ENCODE peak calls at places on chromosomes 6 and 20, in eight cellular contexts. Z is cardiac muscle cell, Y is epithelial cell of esophagus, G is mucosa of descending colon, S is chondrocyte, I is IMR-90, D is progenitor cell of endocrine pancreas, X is ovary. U is an unnamed sample.
A peak's percentile ranks its signal among the peaks of the same experiment; 100 is the strongest.

GRCh38 chr6:109717971-109718370 is 26.9 kb downstream of the FIG4 start:
- DNase-seq in Z (no peak), Y (no peak), G (no peak), S (no peak), I (no peak), D (no peak), X (no peak), U (no peak)

GRCh38 chr20:1622450-1622849 is 2.6 kb upstream of the SIRPB1 start:
- DNase-seq in Z (no peak), Y (no peak), G (no peak), S (no peak), I (no peak), D (no peak), X (no peak), U (no peak)

GRCh38 chr20:48298424-48298823 is 513.1 kb upstream of the SULF2 start:
- DNase-seq in Z (no peak), Y (no peak), G (no peak), S (no peak), I (no peak), D (no peak), X (no peak), U (no peak)

GRCh38 chr6:7047966-7048365 is 59.8 kb upstream of the RREB1 start:
- DNase-seq in Z (no peak), Y (peak; percentile 24), G (no peak), S (no peak), I (peak; percentile 41), D (no peak), X (no peak), U (no peak)

GRCh38 chr20:57397004-57397692 is 6.0 kb downstream of the RBM38 start:
- DNase-seq in Z (no peak), Y (no peak), G (peak; percentile 33), S (peak; percentile 73), I (no peak), D (no peak), X (no peak), U (no peak)

GRCh38 chr20:51512645-51513044 is 29.9 kb downstream of the NFATC2 start:
- DNase-seq in Z (peak; percentile 62), Y (no peak), G (no peak), S (no peak), I (no peak), D (no peak), X (no peak), U (no peak)

GRCh38 chr20:42192321-42192720 is 574.1 kb upstream of the CHD6 start:
- DNase-seq in Z (no peak), Y (no peak), G (no peak), S (no peak), I (no peak), D (no peak), X (no peak), U (no peak)

GRCh38 chr6:170404036-170404435 is 97.5 kb downstream of the FAM120B start:
- DNase-seq in Z (no peak), Y (no peak), G (no peak), S (no peak), I (no peak), D (no peak), X (no peak), U (no peak)

GRCh38 chr6:53300656-53301551 is 47.8 kb downstream of the ELOVL5 start:
- DNase-seq in Z (peak; percentile 15), Y (no peak), G (no peak), S (no peak), I (no peak), D (no peak), X (no peak), U (no peak)

GRCh38 chr20:57996936-57997629 is 231.4 kb downstream of the ANKRD60 start:
- DNase-seq in Z (no peak), Y (peak; percentile 52), G (no peak), S (no peak), I (no peak), D (no peak), X (no peak), U (no peak)

GRCh38 chr20:23362392-23363256 is 642 bp downstream of the GZF1 start:
- DNase-seq in Z (peak; percentile 76), Y (peak; percentile 14), G (no peak), S (no peak), I (peak; percentile 28), D (no peak), X (no peak), U (no peak)

GRCh38 chr6:3389390-3390167 is 67.3 kb downstream of the SLC22A23 start:
- DNase-seq in Z (no peak), Y (peak; percentile 51), G (no peak), S (no peak), I (peak; percentile 16), D (no peak), X (no peak), U (no peak)

GRCh38 chr6:155694429-155694795 is 238.8 kb upstream of the NOX3 start:
- DNase-seq in Z (no peak), Y (no peak), G (no peak), S (no peak), I (no peak), D (no peak), X (no peak), U (no peak)

DNA sequence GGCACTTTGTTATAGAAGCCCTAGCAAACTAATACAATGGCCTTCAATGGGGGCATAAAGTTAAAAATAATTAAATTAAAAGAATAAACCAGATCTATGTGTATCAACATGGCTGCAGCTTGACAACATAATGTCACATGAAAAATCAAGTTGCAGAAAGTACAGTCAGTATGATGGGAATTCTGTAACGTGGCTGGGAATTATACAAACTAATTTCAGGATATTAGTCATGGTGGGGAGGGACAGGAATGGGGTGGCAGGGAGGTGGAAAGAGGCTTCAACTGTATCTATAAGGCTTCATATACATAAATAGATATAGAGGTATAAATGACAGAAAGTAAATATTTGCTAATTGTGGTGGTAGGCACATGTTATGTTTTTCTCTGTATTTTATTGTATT is 107.1 kb downstream of the UNC5CL start:
- DNase-seq in Z (no peak), Y (peak; percentile 68), G (no peak), S (no peak), I (peak; percentile 78), D (no peak), X (no peak), U (no peak)
- TF ChIP-seq CTCF in Z (no peak), Y (no peak), G (no peak), S (no peak), I (no peak), D (no peak), X (no peak), U (no peak)

DNA sequence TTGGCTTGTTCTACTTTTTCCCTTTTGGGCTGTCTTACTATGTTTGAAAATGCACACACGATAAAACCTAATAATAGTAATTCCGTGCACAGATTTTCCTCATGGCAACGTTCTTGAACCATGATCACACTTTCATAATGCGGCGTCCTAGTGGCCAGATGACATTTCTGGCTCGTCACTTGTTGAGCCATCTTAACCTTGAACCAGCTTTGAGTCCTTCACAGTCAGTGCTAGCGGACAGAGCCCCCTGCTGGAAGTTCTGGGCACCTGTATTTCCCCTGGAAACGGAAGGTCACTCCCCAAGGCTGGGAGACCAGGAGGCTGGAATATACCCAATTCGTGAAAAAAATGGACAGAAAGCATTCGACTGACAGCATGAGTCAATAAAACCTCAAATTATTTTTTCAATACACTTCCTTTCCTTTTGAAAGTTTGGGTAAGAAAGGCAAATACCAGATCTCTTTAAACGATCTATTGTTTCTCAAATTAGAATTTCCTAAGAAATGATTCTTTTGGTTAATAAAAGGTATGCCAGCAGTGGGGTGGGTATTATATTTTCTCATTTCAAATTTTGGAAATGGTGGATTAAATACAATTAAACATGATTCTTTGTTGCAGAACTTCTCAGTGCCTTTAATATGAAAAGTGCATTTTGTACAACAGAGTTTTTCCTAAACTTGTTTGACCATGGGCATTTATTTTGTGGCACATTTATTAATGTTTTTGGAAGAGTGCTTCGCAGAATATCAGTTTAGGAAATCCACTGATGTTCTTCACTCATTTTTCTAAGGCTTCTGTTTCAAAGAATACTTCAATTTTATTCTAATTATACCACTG is 542.3 kb downstream of the QKI start:
- DNase-seq in Z (peak; percentile 89), Y (peak; percentile 72), G (peak; percentile 72), S (no peak), I (peak; percentile 78), D (peak; percentile 48), X (peak; percentile 51), U (peak; percentile 66)
- TF ChIP-seq CTCF in Z (peak; percentile 94), Y (peak; percentile 97), G (peak; percentile 59), S (peak; percentile 92), I (peak; percentile 90), D (peak; percentile 85), X (no peak), U (peak; percentile 87)

DNA sequence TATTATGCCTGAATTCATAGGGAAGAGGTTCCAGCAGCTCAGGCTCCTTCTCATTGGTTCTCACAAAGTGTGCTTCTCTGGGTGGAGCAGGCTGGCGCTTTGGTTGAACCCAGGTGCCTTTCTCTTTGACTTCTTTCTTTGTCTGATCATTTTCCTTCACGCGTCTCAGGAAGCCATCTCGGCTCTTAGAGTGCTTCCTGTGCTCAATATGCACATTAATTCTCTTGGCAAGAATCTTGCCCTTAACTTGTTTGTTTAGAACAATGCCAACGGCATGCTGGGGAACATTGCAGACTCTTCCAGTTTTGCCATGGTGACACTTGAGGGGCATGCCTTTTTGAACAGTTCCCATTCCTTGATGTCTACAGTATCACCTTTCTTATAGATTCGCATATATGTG is 44.3 kb upstream of the RNF24 start:
- DNase-seq in Z (no peak), Y (no peak), G (no peak), S (no peak), I (no peak), D (no peak), X (no peak), U (no peak)
- TF ChIP-seq CTCF in Z (no peak), Y (no peak), G (no peak), S (no peak), I (no peak), D (no peak), X (no peak), U (no peak)

GRCh38 chr20:17921774-17922173 is 46.8 kb downstream of the SNX5 start:
- DNase-seq in Z (no peak), Y (no peak), G (no peak), S (no peak), I (no peak), D (no peak), X (no peak), U (no peak)

GRCh38 chr20:17928633-17929311 is 39.8 kb downstream of the SNX5 start:
- DNase-seq in Z (no peak), Y (no peak), G (peak; percentile 80), S (no peak), I (no peak), D (no peak), X (no peak), U (no peak)

GRCh38 chr20:17925940-17926300 is 42.7 kb downstream of the SNX5 start:
- DNase-seq in Z (no peak), Y (no peak), G (no peak), S (no peak), I (no peak), D (no peak), X (no peak), U (no peak)

GRCh38 chr20:17928211-17928611 is 40.4 kb downstream of the SNX5 start:
- DNase-seq in Z (no peak), Y (no peak), G (no peak), S (no peak), I (no peak), D (no peak), X (no peak), U (no peak)

DNA sequence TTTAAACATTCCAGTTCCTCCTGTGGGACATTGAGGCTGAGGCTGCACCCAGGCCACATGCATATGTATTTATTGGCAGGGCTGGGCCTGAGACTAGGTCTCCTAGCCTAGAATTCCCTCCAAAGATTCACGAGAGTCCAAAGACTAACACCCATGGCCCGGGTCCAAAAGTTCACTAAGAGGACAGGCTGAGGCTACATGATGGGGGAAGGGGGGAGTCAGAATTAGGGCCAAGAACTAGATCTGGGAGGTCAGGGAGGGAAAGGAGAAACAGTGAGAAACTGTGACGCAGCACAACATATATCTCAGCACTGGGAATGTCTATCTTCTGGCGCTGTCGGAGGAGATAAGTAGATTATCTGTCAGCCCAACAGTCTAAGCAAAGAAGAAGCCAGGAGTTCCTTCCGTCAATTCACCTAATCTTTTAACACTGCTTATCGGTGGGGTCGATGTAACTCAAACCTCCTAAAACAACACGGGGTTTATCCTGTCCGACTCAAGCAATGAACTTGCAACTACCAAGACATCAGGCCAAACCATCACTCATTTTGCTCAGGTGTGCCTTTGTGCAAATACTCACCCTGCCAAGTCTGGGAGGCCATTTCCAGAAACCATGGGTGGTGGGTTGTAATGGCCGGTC is 43.2 kb downstream of the SNX5 start:
- DNase-seq in Z (no peak), Y (no peak), G (peak; percentile 77), S (no peak), I (no peak), D (no peak), X (no peak), U (no peak)
- TF ChIP-seq CTCF in Z (no peak), Y (no peak), G (no peak), S (no peak), I (no peak), D (no peak), X (no peak), U (no peak)

U was measured in neural crest cell.